ENCODE peak calls at places on chromosomes 5 and 9, in seven cellular contexts. One of them, this sample, is unnamed.

GRCh38 chr5:14449052-14449661 is 132.4 kb upstream of the OTULINL start:
- DNase-seq in fibroblast of mammary gland: peak
- DNase-seq in progenitor cell of endocrine pancreas: no peak
- DNase-seq in left lung: no peak
- DNase-seq in kidney glomerular epithelial cell: peak
- DNase-seq in stimulated activated CD8-positive, alpha-beta memory T cell treated with anti-CD3 and anti-CD28 coated beads, Interleukin-7, amount 100 ng/mL, for 24 hours: no peak
- DNase-seq in activated CD4-positive, CD25-positive, alpha-beta regulatory T cell treated with anti-CD3 and anti-CD28 coated beads, Interleukin-2, amount 50 U/mL, for 72 hours: no peak
- DNase-seq in this sample: no peak

GRCh38 chr9:121844090-121844489 is 192.7 kb downstream of the DAB2IP start:
- DNase-seq in stimulated activated CD8-positive, alpha-beta memory T cell treated with anti-CD3 and anti-CD28 coated beads, Interleukin-7, amount 100 ng/mL, for 24 hours: no peak
- DNase-seq in left lung: no peak
- DNase-seq in kidney glomerular epithelial cell: no peak
- DNase-seq in progenitor cell of endocrine pancreas: no peak
- DNase-seq in fibroblast of mammary gland: no peak
- DNase-seq in activated CD4-positive, CD25-positive, alpha-beta regulatory T cell treated with anti-CD3 and anti-CD28 coated beads, Interleukin-2, amount 50 U/mL, for 72 hours: no peak
- DNase-seq in this sample: no peak

GRCh38 chr5:73233053-73233460 is 60.1 kb downstream of the TMEM174 start:
- DNase-seq in progenitor cell of endocrine pancreas: no peak
- DNase-seq in stimulated activated CD8-positive, alpha-beta memory T cell treated with anti-CD3 and anti-CD28 coated beads, Interleukin-7, amount 100 ng/mL, for 24 hours: no peak
- DNase-seq in activated CD4-positive, CD25-positive, alpha-beta regulatory T cell treated with anti-CD3 and anti-CD28 coated beads, Interleukin-2, amount 50 U/mL, for 72 hours: no peak
- DNase-seq in kidney glomerular epithelial cell: no peak
- DNase-seq in left lung: no peak
- DNase-seq in fibroblast of mammary gland: no peak
- DNase-seq in this sample: no peak

GRCh38 chr5:137361275-137361674 is 137.9 kb downstream of the SPOCK1 start:
- DNase-seq in left lung: no peak
- DNase-seq in activated CD4-positive, CD25-positive, alpha-beta regulatory T cell treated with anti-CD3 and anti-CD28 coated beads, Interleukin-2, amount 50 U/mL, for 72 hours: no peak
- DNase-seq in stimulated activated CD8-positive, alpha-beta memory T cell treated with anti-CD3 and anti-CD28 coated beads, Interleukin-7, amount 100 ng/mL, for 24 hours: no peak
- DNase-seq in fibroblast of mammary gland: no peak
- DNase-seq in kidney glomerular epithelial cell: no peak
- DNase-seq in progenitor cell of endocrine pancreas: no peak
- DNase-seq in this sample: no peak

GRCh38 chr9:75891277-75892167 is 1.0 kb downstream of the PCSK5 start:
- DNase-seq in progenitor cell of endocrine pancreas: peak
- DNase-seq in left lung: peak
- DNase-seq in activated CD4-positive, CD25-positive, alpha-beta regulatory T cell treated with anti-CD3 and anti-CD28 coated beads, Interleukin-2, amount 50 U/mL, for 72 hours: peak
- DNase-seq in fibroblast of mammary gland: peak
- DNase-seq in kidney glomerular epithelial cell: no peak
- DNase-seq in stimulated activated CD8-positive, alpha-beta memory T cell treated with anti-CD3 and anti-CD28 coated beads, Interleukin-7, amount 100 ng/mL, for 24 hours: no peak
- DNase-seq in this sample: no peak

GRCh38 chr9:112103405-112103804 is 71.7 kb downstream of the SUSD1 start:
- DNase-seq in activated CD4-positive, CD25-positive, alpha-beta regulatory T cell treated with anti-CD3 and anti-CD28 coated beads, Interleukin-2, amount 50 U/mL, for 72 hours: no peak
- DNase-seq in left lung: no peak
- DNase-seq in kidney glomerular epithelial cell: no peak
- DNase-seq in stimulated activated CD8-positive, alpha-beta memory T cell treated with anti-CD3 and anti-CD28 coated beads, Interleukin-7, amount 100 ng/mL, for 24 hours: no peak
- DNase-seq in fibroblast of mammary gland: no peak
- DNase-seq in progenitor cell of endocrine pancreas: no peak
- DNase-seq in this sample: no peak

GRCh38 chr9:94783121-94783664 is 56.7 kb downstream of the AOPEP start:
- DNase-seq in left lung: peak
- DNase-seq in activated CD4-positive, CD25-positive, alpha-beta regulatory T cell treated with anti-CD3 and anti-CD28 coated beads, Interleukin-2, amount 50 U/mL, for 72 hours: no peak
- DNase-seq in kidney glomerular epithelial cell: peak
- DNase-seq in fibroblast of mammary gland: peak
- DNase-seq in stimulated activated CD8-positive, alpha-beta memory T cell treated with anti-CD3 and anti-CD28 coated beads, Interleukin-7, amount 100 ng/mL, for 24 hours: peak
- DNase-seq in progenitor cell of endocrine pancreas: peak
- DNase-seq in this sample: no peak

GRCh38 chr5:179866241-179867078 is 7.8 kb upstream of the MRNIP start:
- DNase-seq in progenitor cell of endocrine pancreas: no peak
- DNase-seq in left lung: no peak
- DNase-seq in fibroblast of mammary gland: peak
- DNase-seq in kidney glomerular epithelial cell: no peak
- DNase-seq in stimulated activated CD8-positive, alpha-beta memory T cell treated with anti-CD3 and anti-CD28 coated beads, Interleukin-7, amount 100 ng/mL, for 24 hours: no peak
- DNase-seq in activated CD4-positive, CD25-positive, alpha-beta regulatory T cell treated with anti-CD3 and anti-CD28 coated beads, Interleukin-2, amount 50 U/mL, for 72 hours: no peak
- DNase-seq in this sample: no peak

GRCh38 chr5:96729156-96729555 is 67.0 kb downstream of the CAST start:
- DNase-seq in kidney glomerular epithelial cell: no peak
- DNase-seq in fibroblast of mammary gland: no peak
- DNase-seq in progenitor cell of endocrine pancreas: no peak
- DNase-seq in stimulated activated CD8-positive, alpha-beta memory T cell treated with anti-CD3 and anti-CD28 coated beads, Interleukin-7, amount 100 ng/mL, for 24 hours: no peak
- DNase-seq in activated CD4-positive, CD25-positive, alpha-beta regulatory T cell treated with anti-CD3 and anti-CD28 coated beads, Interleukin-2, amount 50 U/mL, for 72 hours: no peak
- DNase-seq in left lung: no peak
- DNase-seq in this sample: no peak

GRCh38 chr5:1729641-1730486 is 69.8 kb downstream of the MRPL36 start:
- DNase-seq in stimulated activated CD8-positive, alpha-beta memory T cell treated with anti-CD3 and anti-CD28 coated beads, Interleukin-7, amount 100 ng/mL, for 24 hours: no peak
- DNase-seq in activated CD4-positive, CD25-positive, alpha-beta regulatory T cell treated with anti-CD3 and anti-CD28 coated beads, Interleukin-2, amount 50 U/mL, for 72 hours: no peak
- DNase-seq in kidney glomerular epithelial cell: no peak
- DNase-seq in progenitor cell of endocrine pancreas: peak
- DNase-seq in fibroblast of mammary gland: no peak
- DNase-seq in left lung: peak
- DNase-seq in this sample: no peak

GRCh38 chr5:65066385-65066784 is 297.7 kb downstream of the CWC27 start:
- DNase-seq in progenitor cell of endocrine pancreas: no peak
- DNase-seq in stimulated activated CD8-positive, alpha-beta memory T cell treated with anti-CD3 and anti-CD28 coated beads, Interleukin-7, amount 100 ng/mL, for 24 hours: no peak
- DNase-seq in left lung: no peak
- DNase-seq in activated CD4-positive, CD25-positive, alpha-beta regulatory T cell treated with anti-CD3 and anti-CD28 coated beads, Interleukin-2, amount 50 U/mL, for 72 hours: no peak
- DNase-seq in kidney glomerular epithelial cell: no peak
- DNase-seq in fibroblast of mammary gland: peak
- DNase-seq in this sample: no peak

GRCh38 chr5:167296680-167297079 is 994.8 kb upstream of the WWC1 start:
- DNase-seq in activated CD4-positive, CD25-positive, alpha-beta regulatory T cell treated with anti-CD3 and anti-CD28 coated beads, Interleukin-2, amount 50 U/mL, for 72 hours: no peak
- DNase-seq in left lung: no peak
- DNase-seq in progenitor cell of endocrine pancreas: no peak
- DNase-seq in stimulated activated CD8-positive, alpha-beta memory T cell treated with anti-CD3 and anti-CD28 coated beads, Interleukin-7, amount 100 ng/mL, for 24 hours: no peak
- DNase-seq in fibroblast of mammary gland: peak
- DNase-seq in kidney glomerular epithelial cell: no peak
- DNase-seq in this sample: no peak

GRCh38 chr5:137753986-137754235 is 252 bp downstream of the HNRNPA0 start:
- DNase-seq in stimulated activated CD8-positive, alpha-beta memory T cell treated with anti-CD3 and anti-CD28 coated beads, Interleukin-7, amount 100 ng/mL, for 24 hours: no peak
- DNase-seq in left lung: no peak
- DNase-seq in progenitor cell of endocrine pancreas: no peak
- DNase-seq in activated CD4-positive, CD25-positive, alpha-beta regulatory T cell treated with anti-CD3 and anti-CD28 coated beads, Interleukin-2, amount 50 U/mL, for 72 hours: no peak
- DNase-seq in fibroblast of mammary gland: no peak
- DNase-seq in kidney glomerular epithelial cell: no peak
- DNase-seq in this sample: no peak

GRCh38 chr9:14080940-14081621 is 232.9 kb downstream of the NFIB start:
- DNase-seq in kidney glomerular epithelial cell: no peak
- DNase-seq in fibroblast of mammary gland: peak
- DNase-seq in stimulated activated CD8-positive, alpha-beta memory T cell treated with anti-CD3 and anti-CD28 coated beads, Interleukin-7, amount 100 ng/mL, for 24 hours: no peak
- DNase-seq in progenitor cell of endocrine pancreas: no peak
- DNase-seq in activated CD4-positive, CD25-positive, alpha-beta regulatory T cell treated with anti-CD3 and anti-CD28 coated beads, Interleukin-2, amount 50 U/mL, for 72 hours: no peak
- DNase-seq in left lung: no peak
- DNase-seq in this sample: no peak

GRCh38 chr9:97978706-97979105 is 4.4 kb upstream of the ANP32B start:
- DNase-seq in left lung: no peak
- DNase-seq in kidney glomerular epithelial cell: no peak
- DNase-seq in fibroblast of mammary gland: no peak
- DNase-seq in activated CD4-positive, CD25-positive, alpha-beta regulatory T cell treated with anti-CD3 and anti-CD28 coated beads, Interleukin-2, amount 50 U/mL, for 72 hours: no peak
- DNase-seq in progenitor cell of endocrine pancreas: no peak
- DNase-seq in stimulated activated CD8-positive, alpha-beta memory T cell treated with anti-CD3 and anti-CD28 coated beads, Interleukin-7, amount 100 ng/mL, for 24 hours: no peak
- DNase-seq in this sample: no peak

GRCh38 chr5:139797856-139798510 is 2.4 kb downstream of the PSD2 start:
- DNase-seq in activated CD4-positive, CD25-positive, alpha-beta regulatory T cell treated with anti-CD3 and anti-CD28 coated beads, Interleukin-2, amount 50 U/mL, for 72 hours: no peak
- DNase-seq in stimulated activated CD8-positive, alpha-beta memory T cell treated with anti-CD3 and anti-CD28 coated beads, Interleukin-7, amount 100 ng/mL, for 24 hours: no peak
- DNase-seq in left lung: no peak
- DNase-seq in fibroblast of mammary gland: no peak
- DNase-seq in progenitor cell of endocrine pancreas: no peak
- DNase-seq in kidney glomerular epithelial cell: no peak
- DNase-seq in this sample: no peak

GRCh38 chr9:87713278-87713989 is 12.5 kb upstream of the CTSL start:
- DNase-seq in left lung: peak
- DNase-seq in kidney glomerular epithelial cell: peak
- DNase-seq in fibroblast of mammary gland: peak
- DNase-seq in progenitor cell of endocrine pancreas: no peak
- DNase-seq in activated CD4-positive, CD25-positive, alpha-beta regulatory T cell treated with anti-CD3 and anti-CD28 coated beads, Interleukin-2, amount 50 U/mL, for 72 hours: peak
- DNase-seq in stimulated activated CD8-positive, alpha-beta memory T cell treated with anti-CD3 and anti-CD28 coated beads, Interleukin-7, amount 100 ng/mL, for 24 hours: no peak
- DNase-seq in this sample: no peak

GRCh38 chr9:34216325-34216724 is 37.5 kb downstream of the UBAP1 start:
- DNase-seq in kidney glomerular epithelial cell: no peak
- DNase-seq in progenitor cell of endocrine pancreas: no peak
- DNase-seq in fibroblast of mammary gland: no peak
- DNase-seq in left lung: no peak
- DNase-seq in stimulated activated CD8-positive, alpha-beta memory T cell treated with anti-CD3 and anti-CD28 coated beads, Interleukin-7, amount 100 ng/mL, for 24 hours: no peak
- DNase-seq in activated CD4-positive, CD25-positive, alpha-beta regulatory T cell treated with anti-CD3 and anti-CD28 coated beads, Interleukin-2, amount 50 U/mL, for 72 hours: no peak
- DNase-seq in this sample: no peak

GRCh38 chr5:1003296-1003937 is 5.2 kb upstream of the NKD2 start:
- DNase-seq in progenitor cell of endocrine pancreas: no peak
- DNase-seq in stimulated activated CD8-positive, alpha-beta memory T cell treated with anti-CD3 and anti-CD28 coated beads, Interleukin-7, amount 100 ng/mL, for 24 hours: no peak
- DNase-seq in fibroblast of mammary gland: peak
- DNase-seq in left lung: peak
- DNase-seq in activated CD4-positive, CD25-positive, alpha-beta regulatory T cell treated with anti-CD3 and anti-CD28 coated beads, Interleukin-2, amount 50 U/mL, for 72 hours: peak
- DNase-seq in kidney glomerular epithelial cell: peak
- DNase-seq in this sample: no peak

GRCh38 chr5:58842851-58843250 is 260.0 kb downstream of the RAB3C start:
- DNase-seq in progenitor cell of endocrine pancreas: no peak
- DNase-seq in kidney glomerular epithelial cell: no peak
- DNase-seq in fibroblast of mammary gland: peak
- DNase-seq in left lung: no peak
- DNase-seq in stimulated activated CD8-positive, alpha-beta memory T cell treated with anti-CD3 and anti-CD28 coated beads, Interleukin-7, amount 100 ng/mL, for 24 hours: no peak
- DNase-seq in activated CD4-positive, CD25-positive, alpha-beta regulatory T cell treated with anti-CD3 and anti-CD28 coated beads, Interleukin-2, amount 50 U/mL, for 72 hours: no peak
- DNase-seq in this sample: no peak

GRCh38 chr5:6869677-6870076 is 156.4 kb downstream of the TENT4A start:
- DNase-seq in progenitor cell of endocrine pancreas: no peak
- DNase-seq in fibroblast of mammary gland: no peak
- DNase-seq in stimulated activated CD8-positive, alpha-beta memory T cell treated with anti-CD3 and anti-CD28 coated beads, Interleukin-7, amount 100 ng/mL, for 24 hours: no peak
- DNase-seq in left lung: no peak
- DNase-seq in kidney glomerular epithelial cell: no peak
- DNase-seq in activated CD4-positive, CD25-positive, alpha-beta regulatory T cell treated with anti-CD3 and anti-CD28 coated beads, Interleukin-2, amount 50 U/mL, for 72 hours: no peak
- DNase-seq in this sample: no peak

GRCh38 chr9:126326228-126327015 is at the start of gene MVB12B:
- DNase-seq in left lung: no peak
- DNase-seq in fibroblast of mammary gland: no peak
- DNase-seq in activated CD4-positive, CD25-positive, alpha-beta regulatory T cell treated with anti-CD3 and anti-CD28 coated beads, Interleukin-2, amount 50 U/mL, for 72 hours: peak
- DNase-seq in stimulated activated CD8-positive, alpha-beta memory T cell treated with anti-CD3 and anti-CD28 coated beads, Interleukin-7, amount 100 ng/mL, for 24 hours: no peak
- DNase-seq in kidney glomerular epithelial cell: no peak
- DNase-seq in progenitor cell of endocrine pancreas: peak
- DNase-seq in this sample: no peak

GRCh38 chr5:140054086-140054689 is 11.1 kb upstream of the NRG2 start:
- DNase-seq in activated CD4-positive, CD25-positive, alpha-beta regulatory T cell treated with anti-CD3 and anti-CD28 coated beads, Interleukin-2, amount 50 U/mL, for 72 hours: no peak
- DNase-seq in stimulated activated CD8-positive, alpha-beta memory T cell treated with anti-CD3 and anti-CD28 coated beads, Interleukin-7, amount 100 ng/mL, for 24 hours: no peak
- DNase-seq in fibroblast of mammary gland: no peak
- DNase-seq in progenitor cell of endocrine pancreas: no peak
- DNase-seq in kidney glomerular epithelial cell: peak
- DNase-seq in left lung: no peak
- DNase-seq in this sample: no peak

GRCh38 chr5:43041131-43041668 is 1.1 kb upstream of the ANXA2R start:
- DNase-seq in kidney glomerular epithelial cell: no peak
- DNase-seq in stimulated activated CD8-positive, alpha-beta memory T cell treated with anti-CD3 and anti-CD28 coated beads, Interleukin-7, amount 100 ng/mL, for 24 hours: no peak
- DNase-seq in left lung: no peak
- DNase-seq in progenitor cell of endocrine pancreas: no peak
- DNase-seq in fibroblast of mammary gland: no peak
- DNase-seq in activated CD4-positive, CD25-positive, alpha-beta regulatory T cell treated with anti-CD3 and anti-CD28 coated beads, Interleukin-2, amount 50 U/mL, for 72 hours: no peak
- DNase-seq in this sample: no peak

GRCh38 chr5:111320953-111321352 is 96.8 kb downstream of the CAMK4 start:
- DNase-seq in stimulated activated CD8-positive, alpha-beta memory T cell treated with anti-CD3 and anti-CD28 coated beads, Interleukin-7, amount 100 ng/mL, for 24 hours: no peak
- DNase-seq in progenitor cell of endocrine pancreas: no peak
- DNase-seq in left lung: no peak
- DNase-seq in kidney glomerular epithelial cell: no peak
- DNase-seq in fibroblast of mammary gland: no peak
- DNase-seq in activated CD4-positive, CD25-positive, alpha-beta regulatory T cell treated with anti-CD3 and anti-CD28 coated beads, Interleukin-2, amount 50 U/mL, for 72 hours: no peak
- DNase-seq in this sample: no peak

GRCh38 chr5:139763584-139764249 is 31.9 kb upstream of the PSD2 start:
- DNase-seq in fibroblast of mammary gland: no peak
- DNase-seq in kidney glomerular epithelial cell: no peak
- DNase-seq in stimulated activated CD8-positive, alpha-beta memory T cell treated with anti-CD3 and anti-CD28 coated beads, Interleukin-7, amount 100 ng/mL, for 24 hours: no peak
- DNase-seq in left lung: no peak
- DNase-seq in progenitor cell of endocrine pancreas: no peak
- DNase-seq in activated CD4-positive, CD25-positive, alpha-beta regulatory T cell treated with anti-CD3 and anti-CD28 coated beads, Interleukin-2, amount 50 U/mL, for 72 hours: no peak
- DNase-seq in this sample: no peak

GRCh38 chr5:94021246-94021645 is 279.8 kb upstream of the POU5F2 start:
- DNase-seq in kidney glomerular epithelial cell: peak
- DNase-seq in fibroblast of mammary gland: peak
- DNase-seq in left lung: no peak
- DNase-seq in stimulated activated CD8-positive, alpha-beta memory T cell treated with anti-CD3 and anti-CD28 coated beads, Interleukin-7, amount 100 ng/mL, for 24 hours: no peak
- DNase-seq in activated CD4-positive, CD25-positive, alpha-beta regulatory T cell treated with anti-CD3 and anti-CD28 coated beads, Interleukin-2, amount 50 U/mL, for 72 hours: no peak
- DNase-seq in progenitor cell of endocrine pancreas: no peak
- DNase-seq in this sample: no peak

GRCh38 chr5:42235241-42235640 is 188.0 kb upstream of the GHR start:
- DNase-seq in activated CD4-positive, CD25-positive, alpha-beta regulatory T cell treated with anti-CD3 and anti-CD28 coated beads, Interleukin-2, amount 50 U/mL, for 72 hours: no peak
- DNase-seq in progenitor cell of endocrine pancreas: no peak
- DNase-seq in left lung: no peak
- DNase-seq in kidney glomerular epithelial cell: no peak
- DNase-seq in stimulated activated CD8-positive, alpha-beta memory T cell treated with anti-CD3 and anti-CD28 coated beads, Interleukin-7, amount 100 ng/mL, for 24 hours: no peak
- DNase-seq in fibroblast of mammary gland: peak
- DNase-seq in this sample: no peak

GRCh38 chr5:10157085-10157669 is 92.5 kb downstream of the ATPSCKMT start:
- DNase-seq in progenitor cell of endocrine pancreas: no peak
- DNase-seq in fibroblast of mammary gland: no peak
- DNase-seq in stimulated activated CD8-positive, alpha-beta memory T cell treated with anti-CD3 and anti-CD28 coated beads, Interleukin-7, amount 100 ng/mL, for 24 hours: no peak
- DNase-seq in left lung: no peak
- DNase-seq in kidney glomerular epithelial cell: no peak
- DNase-seq in activated CD4-positive, CD25-positive, alpha-beta regulatory T cell treated with anti-CD3 and anti-CD28 coated beads, Interleukin-2, amount 50 U/mL, for 72 hours: no peak
- DNase-seq in this sample: no peak